ENCODE peak calls at places on chromosomes 16 and 17, in six cellular contexts. I, N, U, D, P and R are unnamed samples.

GRCh38 chr16:87463722-87464690 is 28.8 kb downstream of the ZCCHC14 start:
- DNase-seq in D (no peak), U (no peak), N (peak), I (no peak), P (peak), R (no peak)

GRCh38 chr17:74523308-74523707 is 8.0 kb downstream of the CD300LB start:
- DNase-seq in I (no peak), D (no peak), P (peak), N (no peak), U (no peak), R (no peak)

GRCh38 chr16:11794447-11794846 is 2.6 kb downstream of the ZC3H7A start:
- DNase-seq in D (no peak), P (no peak), I (no peak), N (no peak), U (no peak), R (no peak)

GRCh38 chr17:2378905-2379304 is 22.0 kb downstream of the MNT start:
- DNase-seq in N (no peak), I (no peak), U (no peak), P (no peak), D (no peak), R (no peak)

GRCh38 chr17:79664925-79665738 is 54.3 kb upstream of the RBFOX3 start:
- DNase-seq in U (peak), P (no peak), I (peak), D (no peak), N (no peak), R (no peak)

GRCh38 chr16:84545114-84545737 is 40.8 kb upstream of the MEAK7 start:
- DNase-seq in P (no peak), D (no peak), U (no peak), N (no peak), I (no peak), R (no peak)

GRCh38 chr16:30829130-30830071 is 42.4 kb upstream of the ZNF629 start:
- DNase-seq in D (no peak), I (no peak), N (no peak), P (no peak), U (no peak), R (no peak)

GRCh38 chr17:72565758-72566157 is 444.9 kb downstream of the SOX9 start:
- DNase-seq in P (no peak), D (no peak), I (no peak), N (no peak), U (no peak), R (no peak)

GRCh38 chr17:64040201-64040600 is 19.8 kb upstream of the ICAM2 start:
- DNase-seq in N (no peak), P (no peak), U (no peak), I (no peak), D (no peak), R (no peak)

GRCh38 chr17:6706996-6707395 is 6.2 kb downstream of the SLC13A5 start:
- DNase-seq in P (no peak), D (no peak), U (no peak), I (no peak), N (no peak), R (no peak)

GRCh38 chr17:68290268-68290954 is 516 bp downstream of the SLC16A6 start:
- DNase-seq in P (peak), I (peak), N (peak), U (peak), D (no peak), R (no peak)

GRCh38 chr17:75927286-75927922 is 13.4 kb downstream of the FBF1 start:
- DNase-seq in N (no peak), U (peak), I (peak), P (no peak), D (no peak), R (no peak)

GRCh38 chr17:17540278-17540906 is 44.2 kb upstream of the RASD1 start:
- DNase-seq in I (peak), U (peak), N (no peak), D (no peak), P (no peak), R (no peak)

GRCh38 chr17:48617515-48618365 is 2.6 kb upstream of the HOXB8 start:
- DNase-seq in D (no peak), P (no peak), I (no peak), U (peak), N (no peak), R (no peak)
- H3K4me3 ChIP-seq in D (peak), P (no peak), I (no peak), U (no peak), N (no peak), R (peak)

GRCh38 chr16:54191592-54191991 is 95.0 kb downstream of the IRX3 start:
- DNase-seq in I (no peak), U (no peak), D (no peak), N (no peak), P (no peak), R (no peak)

GRCh38 chr16:54193013-54193655 is 93.5 kb downstream of the IRX3 start:
- DNase-seq in D (no peak), N (no peak), P (no peak), U (no peak), I (no peak), R (no peak)

GRCh38 chr16:54191163-54191562 is 95.4 kb downstream of the IRX3 start:
- DNase-seq in U (no peak), D (no peak), P (no peak), N (no peak), I (no peak), R (no peak)

GRCh38 chr16:54193656-54194007 is 93.0 kb downstream of the IRX3 start:
- DNase-seq in I (peak), P (no peak), N (no peak), D (no peak), U (peak), R (no peak)

GRCh38 chr16:54194008-54194731 is 92.4 kb downstream of the IRX3 start:
- DNase-seq in D (no peak), U (peak), N (no peak), I (peak), P (no peak), R (no peak)
- H3K4me3 ChIP-seq in D (no peak), U (peak), N (no peak), I (no peak), P (no peak), R (no peak)

GRCh38 chr16:3951861-3952332 is 71.4 kb upstream of the CREBBP start:
- DNase-seq in P (no peak), I (no peak), U (no peak), D (no peak), N (no peak), R (no peak)
- H3K4me3 ChIP-seq in P (no peak), I (no peak), U (no peak), D (no peak), N (no peak), R (no peak)

GRCh38 chr17:77376795-77377751 is 236.3 kb downstream of the SEC14L1 start:
- DNase-seq in I (no peak), D (no peak), N (no peak), U (no peak), P (no peak), R (no peak)
- H3K4me3 ChIP-seq in I (no peak), D (no peak), N (peak), U (no peak), P (peak), R (no peak)

GRCh38 chr16:67481561-67482259 is 753 bp upstream of the ATP6V0D1 start:
- DNase-seq in D (no peak), U (peak), N (peak), P (peak), I (no peak), R (no peak)
- H3K4me3 ChIP-seq in D (peak), U (peak), N (peak), P (peak), I (peak), R (peak)

GRCh38 chr17:45834471-45835396 is 9.9 kb upstream of the SPPL2C start:
- DNase-seq in P (no peak), U (no peak), D (no peak), N (no peak), I (no peak), R (no peak)
- H3K4me3 ChIP-seq in P (no peak), U (no peak), D (no peak), N (no peak), I (no peak), R (no peak)